ENCODE peak calls at places on chromosomes 16 and 17, in five cellular contexts. V, J, P, N and X are unnamed samples.
A peak's percentile ranks its signal among the peaks of the same experiment; 100 is the strongest.

GRCh38 chr16:3485821-3486505 is 9.3 kb downstream of the C16orf90 start:
- DNase-seq in P (peak; percentile 60), N (no peak), J (no peak), V (no peak), X (no peak)

GRCh38 chr17:14198013-14198412 is 38.6 kb downstream of the CDRT15 start:
- DNase-seq in J (no peak), N (peak; percentile 78), V (no peak), P (no peak), X (peak; percentile 50)

GRCh38 chr16:57592591-57593003 is 35.8 kb upstream of the ADGRG1 start:
- DNase-seq in N (no peak), V (no peak), P (peak; percentile 89), J (no peak), X (no peak)

GRCh38 chr16:12542818-12543699 is 260.6 kb downstream of the CPPED1 start:
- DNase-seq in J (no peak), P (no peak), V (no peak), N (no peak), X (no peak)

GRCh38 chr17:72683506-72684404 is 408.7 kb downstream of the SLC39A11 start:
- DNase-seq in V (no peak), N (peak; percentile 65), P (no peak), J (peak; percentile 77), X (no peak)

GRCh38 chr16:1200014-1200627 is 24.9 kb downstream of the TPSG1 start:
- DNase-seq in P (no peak), N (no peak), V (no peak), J (no peak), X (no peak)

GRCh38 chr17:17089206-17089550 is 46.9 kb downstream of the MPRIP start:
- DNase-seq in N (no peak), V (no peak), J (no peak), P (no peak), X (no peak)

GRCh38 chr17:15436399-15437369 is 30.7 kb downstream of the CDRT4 start:
- DNase-seq in J (no peak), N (peak; percentile 55), P (no peak), V (peak; percentile 67), X (peak; percentile 59)